ENCODE peak calls at places on chromosomes 12 and 14, in eight cellular contexts. N, O, V, G, Z, T, K and P are unnamed samples.

GRCh38 chr12:132131229-132131628 is 12.9 kb downstream of the DDX51 start:
- DNase-seq in G (no peak), K (no peak), V (no peak), T (no peak), N (no peak), O (peak; percentile 41), Z (no peak), P (no peak)

GRCh38 chr12:124480469-124481256 is 86.7 kb downstream of the NCOR2 start:
- DNase-seq in T (peak; percentile 69), O (no peak), V (peak; percentile 71), Z (no peak), N (peak; percentile 77), K (peak; percentile 76), G (peak; percentile 84), P (no peak)

GRCh38 chr14:93049295-93049694 is 66.4 kb downstream of the ITPK1 start:
- DNase-seq in T (no peak), K (no peak), O (no peak), V (no peak), Z (no peak), G (no peak), N (no peak), P (no peak)

GRCh38 chr12:68175566-68176033 is 16.1 kb upstream of the IFNG start:
- DNase-seq in Z (no peak), N (no peak), G (peak; percentile 63), K (no peak), O (no peak), V (no peak), T (no peak), P (no peak)

GRCh38 chr14:104898195-104898558 is 26.5 kb upstream of the PLD4 start:
- DNase-seq in N (no peak), T (no peak), K (no peak), O (no peak), Z (no peak), V (no peak), G (no peak), P (no peak)

GRCh38 chr12:57983150-57983857 is 41.9 kb downstream of the ATP23 start:
- DNase-seq in V (peak; percentile 12), N (no peak), O (no peak), T (no peak), G (no peak), Z (peak; percentile 42), K (no peak), P (no peak)

GRCh38 chr12:44488180-44488579 is 387.9 kb downstream of the NELL2 start:
- DNase-seq in Z (no peak), N (no peak), T (no peak), K (no peak), V (no peak), G (no peak), O (no peak), P (no peak)

GRCh38 chr14:61609143-61609851 is 86.0 kb upstream of the HIF1A start:
- DNase-seq in T (no peak), V (peak; percentile 63), N (no peak), K (peak; percentile 18), O (no peak), Z (no peak), G (no peak), P (no peak)

GRCh38 chr14:105851716-105852377 is 325.5 kb downstream of the TMEM121 start:
- DNase-seq in Z (no peak), O (peak; percentile 52), K (peak; percentile 58), V (no peak), G (no peak), N (no peak), T (no peak), P (no peak)

GRCh38 chr12:27810756-27811155 is 30.7 kb upstream of the MANSC4 start:
- DNase-seq in V (no peak), Z (no peak), N (no peak), T (no peak), O (no peak), K (no peak), G (no peak), P (no peak)

GRCh38 chr12:95582230-95583058 is 31.2 kb upstream of the USP44 start:
- DNase-seq in G (no peak), Z (peak; percentile 51), K (no peak), O (no peak), V (peak; percentile 37), N (no peak), T (no peak), P (no peak)

GRCh38 chr14:53127832-53128231 is 25.3 kb downstream of the DDHD1 start:
- DNase-seq in N (no peak), T (no peak), G (no peak), O (no peak), Z (no peak), V (no peak), K (no peak), P (no peak)

GRCh38 chr12:5010130-5010529 is 33.5 kb upstream of the KCNA5 start:
- DNase-seq in O (no peak), N (no peak), Z (no peak), T (no peak), K (no peak), V (no peak), G (no peak), P (no peak)

GRCh38 chr12:12792421-12792820 is 7.0 kb downstream of the APOLD1 start:
- DNase-seq in O (no peak), N (no peak), G (no peak), Z (no peak), V (no peak), K (no peak), T (no peak), P (no peak)

GRCh38 chr12:12788675-12789368 is 3.4 kb downstream of the APOLD1 start:
- DNase-seq in Z (peak; percentile 78), T (peak; percentile 70), V (peak; percentile 74), G (no peak), K (no peak), N (no peak), O (peak; percentile 80), P (no peak)

GRCh38 chr12:12790956-12791355 is 5.5 kb downstream of the APOLD1 start:
- DNase-seq in V (no peak), K (no peak), N (no peak), G (no peak), Z (no peak), T (no peak), O (no peak), P (no peak)

GRCh38 chr12:12794686-12795085 is 9.2 kb downstream of the APOLD1 start:
- DNase-seq in Z (no peak), V (no peak), T (no peak), G (no peak), N (no peak), K (no peak), O (no peak), P (no peak)

GRCh38 chr12:12791756-12792346 is 6.4 kb downstream of the APOLD1 start:
- DNase-seq in T (no peak), N (no peak), O (peak; percentile 69), G (no peak), K (no peak), Z (no peak), V (no peak), P (no peak)
- H3K27ac ChIP-seq in T (no peak overlapping the region), N (no peak overlapping the region), O (peak overlapping the region; percentile 27), G (no peak overlapping the region), K (no peak overlapping the region), Z (no peak overlapping the region), V (no peak overlapping the region), P (peak overlapping the region; percentile 1)

DNA sequence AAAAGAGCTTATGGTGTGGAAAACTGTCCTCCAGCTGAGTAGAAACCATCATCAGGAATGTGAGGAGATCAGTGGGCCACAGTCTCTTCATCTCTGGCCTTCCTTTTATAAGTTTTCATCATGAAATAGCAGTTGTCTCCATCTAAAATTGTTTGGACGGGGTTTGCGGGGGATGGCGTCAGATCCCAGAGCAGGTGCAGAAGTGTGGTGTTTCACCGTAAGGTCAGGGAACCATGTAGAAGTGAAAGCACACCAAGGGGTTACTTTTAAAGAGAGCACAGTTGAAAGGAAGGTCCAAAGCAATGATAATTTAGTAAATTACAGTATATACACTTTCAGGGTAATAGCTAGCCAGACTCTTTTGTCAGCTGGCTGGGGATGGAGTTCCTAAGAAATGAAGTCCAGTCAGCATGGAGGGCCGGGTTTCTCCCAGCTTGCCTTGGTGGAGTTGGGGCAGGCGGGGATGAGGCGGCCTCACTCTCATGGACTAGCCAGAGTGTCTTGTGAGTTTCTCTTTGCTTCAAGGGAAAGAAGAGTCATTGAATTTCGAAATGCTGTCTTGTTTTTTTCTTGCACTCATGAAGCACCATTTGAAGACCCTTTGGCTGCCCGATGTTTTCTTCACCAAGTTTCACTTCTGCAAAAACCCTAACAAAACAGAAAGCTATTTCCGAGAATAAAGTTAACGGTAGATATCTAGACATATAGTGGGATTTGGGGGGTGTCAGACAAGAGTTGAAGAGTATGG is 100.6 kb downstream of the ETV6 start:
- DNase-seq in G (peak; percentile 87), K (no peak), N (no peak), O (no peak), V (no peak), Z (no peak), T (no peak), P (no peak)
- TF ChIP-seq POLR2A in G (peak; percentile 50), K (peak; percentile 44), N (no peak), O (no peak), V (no peak), Z (no peak), T (no peak), P (no peak)

DNA sequence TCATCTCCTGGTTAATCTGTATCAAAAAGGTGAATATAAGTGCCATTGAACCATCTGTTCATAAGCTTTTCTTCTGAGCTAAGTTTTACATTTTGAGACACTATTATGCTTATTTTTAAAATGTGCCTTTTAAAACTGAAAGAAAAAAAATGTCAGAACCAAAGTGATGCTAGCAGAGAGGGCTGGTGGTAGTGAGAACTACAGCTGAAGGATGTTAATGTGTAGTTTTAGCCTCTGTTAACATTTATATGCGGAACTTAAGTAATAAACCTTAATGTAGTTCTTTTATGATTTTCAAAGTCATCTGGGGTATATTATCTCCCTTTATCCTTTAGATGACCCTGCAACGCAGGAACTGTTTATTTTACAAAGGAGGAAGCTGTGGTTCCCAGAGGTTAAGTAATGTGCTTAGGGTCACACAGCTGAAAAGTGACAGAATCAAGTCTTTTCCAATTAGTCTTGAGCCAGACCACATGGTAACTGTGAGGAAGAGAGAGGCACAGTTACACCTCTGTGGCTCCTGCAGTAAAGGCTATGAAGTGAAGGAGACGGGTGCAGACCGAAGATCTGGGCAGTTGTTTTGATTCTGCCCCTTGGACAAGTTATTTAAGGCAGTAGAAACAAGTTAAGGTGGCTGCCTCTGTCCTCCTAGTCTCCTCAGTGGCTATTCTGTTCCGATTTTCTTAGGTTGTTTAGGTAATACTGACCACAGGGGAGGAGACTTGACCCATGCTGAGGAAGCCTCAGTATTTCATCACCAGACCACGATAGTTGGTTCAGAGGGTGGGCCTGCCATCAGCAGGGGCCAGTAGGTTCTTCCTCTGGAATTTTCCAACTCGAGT is 23.9 kb downstream of the GNG2 start:
- DNase-seq in Z (no peak), V (no peak), N (no peak), T (no peak), O (no peak), G (no peak), K (no peak), P (no peak)
- TF ChIP-seq POLR2AphosphoS5 in Z (no peak), V (no peak), N (no peak), T (no peak), O (peak; percentile 31), G (peak; percentile 48), K (peak; percentile 22), P (no peak)

DNA sequence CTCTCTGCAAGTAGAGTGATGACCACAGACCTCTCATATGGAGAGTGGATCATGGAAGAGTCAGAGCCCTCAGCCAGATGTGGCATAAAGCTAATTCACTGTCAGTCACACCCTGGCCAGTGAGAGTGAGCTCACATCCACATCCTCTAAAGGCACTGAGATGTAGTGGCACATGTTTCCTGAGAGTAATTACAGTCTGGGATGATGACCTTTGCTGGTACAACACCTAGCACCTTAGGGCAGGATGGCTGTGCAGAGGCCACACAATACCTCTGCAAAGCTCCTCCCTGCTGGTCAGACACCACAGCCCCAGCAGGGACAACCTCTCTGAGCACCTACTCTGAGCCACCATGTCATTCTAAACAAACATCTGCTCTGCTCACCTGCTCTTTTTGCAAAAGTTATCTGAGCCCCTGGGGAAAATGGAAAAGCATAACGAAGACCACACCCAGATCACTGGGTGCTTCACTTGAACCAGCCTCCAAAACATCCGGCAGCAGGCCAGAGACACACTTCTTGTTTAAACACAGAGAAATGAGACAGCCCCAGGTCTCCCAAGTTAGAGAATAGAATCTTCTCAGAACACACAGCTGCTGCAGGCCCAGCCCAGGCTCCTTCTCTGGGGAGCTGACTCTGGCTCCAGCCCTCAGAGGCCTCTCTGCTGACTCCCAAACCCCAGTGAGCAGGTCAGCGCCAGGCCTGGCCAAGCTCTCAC is 30.3 kb downstream of the PITPNM2 start:
- DNase-seq in Z (no peak), V (no peak), K (no peak), N (no peak), T (no peak), G (no peak), O (no peak), P (no peak)
- H3K27ac ChIP-seq in Z (no peak overlapping the region), V (no peak overlapping the region), K (peak overlapping the region; percentile 20), N (no peak overlapping the region), T (no peak overlapping the region), G (no peak overlapping the region), O (no peak overlapping the region), P (peak overlapping the region; percentile 56)